ENCODE peak calls at places on chromosome 6, in five cellular contexts. Z is ovary, A is A549, M is left lung, K is GM23248. Y is an unnamed sample.

GRCh38 chr6:106281088-106281487 is 44.5 kb downstream of the ATG5 start:
- DNase-seq in A (no peak), Z (no peak), K (peak; percentile 5), M (no peak), Y (no peak)

GRCh38 chr6:77456531-77457248 is 6.6 kb downstream of the HTR1B start:
- DNase-seq in Z (no peak), M (no peak), K (peak; percentile 97), A (no peak), Y (no peak)

GRCh38 chr6:133948472-133948871 is 4.6 kb upstream of the TBPL1 start:
- DNase-seq in M (no peak), K (no peak), Z (no peak), A (no peak), Y (no peak)

GRCh38 chr6:104958720-104959452 is 2.0 kb downstream of the LIN28B start:
- DNase-seq in A (no peak), K (peak; percentile 7), Z (no peak), M (no peak), Y (no peak)

GRCh38 chr6:90074161-90074560 is 179.9 kb downstream of the GJA10 start:
- DNase-seq in M (no peak), K (peak; percentile 24), A (no peak), Z (no peak), Y (no peak)

GRCh38 chr6:151652338-151652737 is 155.1 kb upstream of the ESR1 start:
- DNase-seq in A (no peak), K (no peak), Z (no peak), M (no peak), Y (no peak)

GRCh38 chr6:44034391-44034861 is 92.8 kb downstream of the MRPL14 start:
- DNase-seq in Z (no peak), M (no peak), K (no peak), A (no peak), Y (no peak)

GRCh38 chr6:5747379-5747778 is 259.3 kb downstream of the NRN1 start:
- DNase-seq in M (no peak), A (no peak), Z (no peak), K (no peak), Y (no peak)

GRCh38 chr6:43743682-43744381 is 26.2 kb upstream of the VEGFA start:
- DNase-seq in K (no peak), M (no peak), Z (no peak), A (no peak), Y (no peak)

GRCh38 chr6:89689732-89690131 is 51.2 kb upstream of the LYRM2 start:
- DNase-seq in Z (no peak), A (no peak), M (no peak), K (no peak), Y (no peak)

GRCh38 chr6:139597087-139597763 is 222.8 kb upstream of the CITED2 start:
- DNase-seq in M (no peak), Z (no peak), K (peak; percentile 23), A (no peak), Y (no peak)

GRCh38 chr6:68128211-68128610 is 506.9 kb upstream of the ADGRB3 start:
- DNase-seq in A (no peak), M (no peak), Z (no peak), K (no peak), Y (no peak)

GRCh38 chr6:156960525-156960924 is 183.3 kb downstream of the ARID1B start:
- DNase-seq in K (no peak), M (no peak), A (no peak), Z (no peak), Y (no peak)

GRCh38 chr6:151847064-151847463 is 39.6 kb downstream of the ESR1 start:
- DNase-seq in A (no peak), Z (no peak), K (peak; percentile 63), M (no peak), Y (no peak)

GRCh38 chr6:25359191-25359861 is 80.2 kb downstream of the CARMIL1 start:
- DNase-seq in A (no peak), K (peak; percentile 88), Z (no peak), M (no peak), Y (no peak)

GRCh38 chr6:297571-298232 is 5.4 kb downstream of the DUSP22 start:
- DNase-seq in K (no peak), Z (no peak), A (no peak), M (no peak), Y (no peak)

GRCh38 chr6:132392792-132393191 is 8.5 kb downstream of the MOXD1 start:
- DNase-seq in A (no peak), K (no peak), M (no peak), Z (no peak), Y (no peak)

GRCh38 chr6:26197736-26198625 is 110.8 kb downstream of the HFE start:
- DNase-seq in Z (no peak), K (peak; percentile 49), A (no peak), M (no peak), Y (no peak)

GRCh38 chr6:41894366-41895299 is 542 bp downstream of the USP49 start:
- DNase-seq in M (peak; percentile 84), A (no peak), Z (no peak), K (peak; percentile 54), Y (no peak)

GRCh38 chr6:44858998-44859397 is 469.1 kb upstream of the RUNX2 start:
- DNase-seq in A (no peak), Z (no peak), K (peak; percentile 8), M (no peak), Y (no peak)

GRCh38 chr6:137160763-137161162 is 12.7 kb downstream of the IL22RA2 start:
- DNase-seq in Z (no peak), A (no peak), M (no peak), K (peak; percentile 36), Y (no peak)

GRCh38 chr6:152441892-152442291 is 195.3 kb downstream of the SYNE1 start:
- DNase-seq in Z (no peak), A (no peak), M (peak; percentile 51), K (no peak), Y (no peak)

GRCh38 chr6:80304014-80304413 is 197.5 kb downstream of the BCKDHB start:
- DNase-seq in A (no peak), K (peak; percentile 47), M (no peak), Z (no peak), Y (no peak)

GRCh38 chr6:92623441-92623840 is 795.9 kb downstream of the EPHA7 start:
- DNase-seq in A (no peak), M (no peak), K (no peak), Z (no peak), Y (no peak)

GRCh38 chr6:122673345-122673961 is 63.2 kb downstream of the PKIB start:
- DNase-seq in K (no peak), Z (no peak), M (no peak), A (no peak), Y (no peak)

DNA sequence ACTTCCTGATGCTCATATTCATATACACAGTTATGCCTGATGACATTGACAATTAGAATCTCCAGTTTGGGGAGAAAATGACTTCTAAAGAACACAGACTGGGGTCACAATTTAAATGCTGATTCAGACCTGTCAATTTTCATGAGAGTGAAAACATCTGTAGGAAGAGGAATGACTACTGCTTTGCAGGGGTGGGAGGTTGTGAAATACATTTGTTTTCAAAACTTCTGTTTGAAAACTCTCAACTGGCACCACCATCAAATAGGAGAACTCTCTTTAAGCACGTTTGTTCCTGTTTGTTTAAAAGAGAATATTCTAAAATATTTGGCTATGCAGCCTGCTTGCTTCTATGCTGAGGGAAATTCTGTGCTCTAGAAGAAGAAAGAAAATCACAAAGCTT is 50.8 kb upstream of the ADGRF5 start:
- DNase-seq in M (no peak), K (no peak), A (no peak), Z (no peak), Y (no peak)
- H3K27ac ChIP-seq in M (peak overlapping the region; percentile 18), K (no peak overlapping the region), A (no peak overlapping the region), Z (no peak overlapping the region), Y (no peak overlapping the region)

GRCh38 chr6:7976485-7977010 is 66.0 kb upstream of the TXNDC5 start:
- DNase-seq in M (no peak), K (peak; percentile 26), A (no peak), Z (no peak), Y (no peak)

GRCh38 chr6:7975764-7976146 is 65.2 kb upstream of the TXNDC5 start:
- DNase-seq in M (no peak), Z (no peak), K (peak; percentile 37), A (no peak), Y (no peak)

GRCh38 chr6:7974553-7974931 is 64.0 kb upstream of the TXNDC5 start:
- DNase-seq in A (no peak), M (no peak), K (no peak), Z (no peak), Y (no peak)

GRCh38 chr6:7973603-7974002 is 63.0 kb upstream of the TXNDC5 start:
- DNase-seq in M (no peak), K (no peak), A (no peak), Z (no peak), Y (no peak)

DNA sequence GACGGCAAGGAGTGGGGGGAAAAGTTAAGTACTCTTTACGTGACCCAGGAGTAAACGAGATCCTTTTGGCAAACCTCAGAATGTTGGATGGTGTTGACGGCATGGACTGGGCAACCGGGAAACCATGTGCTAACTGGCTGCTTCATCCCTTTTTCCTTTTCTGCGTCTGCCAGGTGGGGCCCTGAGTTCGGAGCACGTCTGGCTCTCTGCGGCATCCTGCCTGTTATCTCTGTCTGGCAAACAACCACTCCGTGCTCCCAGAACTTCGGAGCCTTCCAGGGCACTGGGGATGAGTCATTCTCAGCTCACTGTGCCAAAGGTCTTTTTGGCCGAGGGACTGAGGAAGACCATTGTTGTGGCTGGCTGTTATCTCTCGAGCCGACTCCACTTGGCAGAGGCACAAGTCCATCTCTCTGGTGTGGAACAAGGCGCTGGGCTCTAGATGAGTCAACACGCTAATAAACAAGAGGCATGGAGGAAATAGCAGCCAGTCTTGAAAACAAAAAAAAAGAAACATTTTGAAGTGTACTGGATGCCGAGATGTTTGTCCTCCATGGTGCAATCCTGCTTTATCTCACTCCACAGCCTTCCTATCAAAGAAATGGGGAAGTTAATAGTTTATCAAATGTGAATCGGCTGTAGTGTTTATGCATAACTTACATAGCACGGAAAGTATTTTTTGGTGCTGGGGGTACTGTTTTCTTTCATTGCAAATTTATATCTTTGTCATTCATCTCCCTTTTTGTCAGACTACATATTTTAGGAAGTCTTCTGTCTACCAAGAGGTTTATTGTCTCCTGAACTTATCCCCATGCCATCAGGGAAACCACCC is 64.6 kb upstream of the TXNDC5 start:
- DNase-seq in Z (peak; percentile 90), K (peak; percentile 94), M (no peak), A (peak; percentile 65), Y (no peak)
- H3K4me3 ChIP-seq in Z (no peak overlapping the region), K (peak overlapping the region; percentile 61), M (no peak overlapping the region), A (peak overlapping the region; percentile 31), Y (no peak overlapping the region)

GRCh38 chr6:159978291-159979135 is 9.6 kb downstream of the IGF2R start:
- DNase-seq in A (no peak), K (no peak), M (no peak), Z (no peak), Y (no peak)
- H3K4me1 ChIP-seq in A (peaks cover 35% of the 10 kb centered on the region), K (peaks cover 38% of the 10 kb centered on the region), M (peaks cover 94% of the 10 kb centered on the region), Z (peaks cover 39% of the 10 kb centered on the region), Y (peaks cover 83% of the 10 kb centered on the region)

GRCh38 chr6:150176659-150177058 is 33.8 kb downstream of the PPP1R14C start:
- DNase-seq in K (no peak), A (no peak), Z (no peak), M (no peak), Y (no peak)
- H3K27ac ChIP-seq in K (no peak overlapping the region), A (no peak overlapping the region), Z (no peak overlapping the region), M (no peak overlapping the region), Y (no peak overlapping the region)

GRCh38 chr6:154516276-154516675 is 5.8 kb upstream of the CNKSR3 start:
- DNase-seq in Z (no peak), M (no peak), K (no peak), A (no peak), Y (no peak)
- H3K4me3 ChIP-seq in Z (no peak overlapping the region), M (no peak overlapping the region), K (peak overlapping the region; percentile 59), A (no peak overlapping the region), Y (no peak overlapping the region)

GRCh38 chr6:37559060-37559459 is 59.4 kb upstream of the CCDC167 start:
- DNase-seq in Z (no peak), A (no peak), K (no peak), M (no peak), Y (no peak)
- H3K4me1 ChIP-seq in Z (peaks cover 3% of the 10 kb centered on the region), A (peaks cover 11% of the 10 kb centered on the region), K (peaks cover 10% of the 10 kb centered on the region), M (no peaks in the 10 kb centered on the region), Y (peaks cover 18% of the 10 kb centered on the region)

GRCh38 chr6:62217866-62218265 is 68.2 kb downstream of the KHDRBS2 start:
- DNase-seq in Z (no peak), K (no peak), A (no peak), M (no peak), Y (no peak)
- H3K27ac ChIP-seq in Z (no peak overlapping the region), K (no peak overlapping the region), A (no peak overlapping the region), M (no peak overlapping the region), Y (no peak overlapping the region)

Y was measured in CD8-positive, alpha-beta T cell.